ENCODE peak calls at places on chromosomes 16 and 17, in eight cellular contexts. L, Z, W, K, M, P, X and G are unnamed samples.

GRCh38 chr17:29584452-29585079 is 4.9 kb downstream of the GIT1 start:
- DNase-seq in X (no peak), W (no peak), Z (no peak), K (no peak), L (no peak), M (no peak), P (no peak), G (no peak)

GRCh38 chr17:79115487-79115886 is 40.9 kb downstream of the ENGASE start:
- DNase-seq in K (no peak), M (no peak), P (no peak), X (no peak), W (no peak), L (no peak), Z (no peak), G (no peak)

GRCh38 chr17:38320482-38320881 is 23.3 kb downstream of the GPR179 start:
- DNase-seq in M (no peak), Z (no peak), W (peak; percentile 67), P (no peak), K (no peak), X (no peak), L (peak; percentile 43), G (no peak)

GRCh38 chr16:56477096-56477878 is 25.9 kb downstream of the OGFOD1 start:
- DNase-seq in K (peak; percentile 84), X (peak; percentile 93), P (no peak), Z (no peak), M (no peak), W (no peak), L (peak; percentile 75), G (no peak)

GRCh38 chr16:6018848-6019489 is 921.4 kb upstream of the EEF2KMT start:
- DNase-seq in X (no peak), M (peak; percentile 52), K (no peak), P (no peak), Z (no peak), L (no peak), W (no peak), G (no peak)

GRCh38 chr16:27175888-27176287 is 27.4 kb upstream of the KDM8 start:
- DNase-seq in W (no peak), Z (no peak), X (no peak), K (no peak), P (no peak), L (no peak), M (no peak), G (no peak)

GRCh38 chr16:49491736-49492089 is 118.1 kb downstream of the C16orf78 start:
- DNase-seq in X (no peak), L (peak; percentile 77), W (peak; percentile 69), P (no peak), K (no peak), M (peak; percentile 12), Z (no peak), G (no peak)

GRCh38 chr17:61294777-61295176 is 104.9 kb upstream of the TBX2 start:
- DNase-seq in P (no peak), K (peak; percentile 69), M (no peak), W (no peak), X (peak; percentile 81), L (no peak), Z (no peak), G (no peak)

GRCh38 chr17:81884520-81884919 is 6.9 kb downstream of the ALYREF start:
- DNase-seq in Z (no peak), P (no peak), W (no peak), K (no peak), X (no peak), L (no peak), M (no peak), G (no peak)

GRCh38 chr17:63714550-63715277 is 14.8 kb upstream of the LIMD2 start:
- DNase-seq in X (peak; percentile 71), Z (no peak), K (peak; percentile 31), P (no peak), M (peak; percentile 66), W (no peak), L (peak; percentile 80), G (no peak)

GRCh38 chr16:67481561-67482259 is 753 bp upstream of the ATP6V0D1 start:
- DNase-seq in K (peak; percentile 46), X (peak; percentile 43), M (no peak), P (no peak), W (no peak), L (peak; percentile 85), Z (peak; percentile 45), G (peak; percentile 19)

GRCh38 chr16:67068212-67068753 is 39.3 kb downstream of the CBFB start:
- DNase-seq in P (no peak), L (no peak), X (peak; percentile 56), W (no peak), Z (no peak), K (peak; percentile 28), M (no peak), G (no peak)

GRCh38 chr16:23124315-23124714 is 24.9 kb downstream of the USP31 start:
- DNase-seq in L (peak; percentile 69), X (peak; percentile 83), P (no peak), Z (no peak), M (no peak), K (peak; percentile 76), W (no peak), G (no peak)

GRCh38 chr17:11980813-11981212 is 16.5 kb downstream of the ZNF18 start:
- DNase-seq in Z (no peak), W (no peak), K (peak; percentile 17), P (no peak), L (no peak), M (no peak), X (no peak), G (no peak)

GRCh38 chr16:54928016-54928356 is 2.7 kb upstream of the IRX5 start:
- DNase-seq in Z (no peak), L (no peak), K (no peak), X (no peak), P (no peak), M (peak; percentile 44), W (no peak), G (no peak)

GRCh38 chr17:14604920-14605599 is 304.2 kb downstream of the HS3ST3B1 start:
- DNase-seq in W (no peak), L (peak; percentile 67), M (no peak), Z (no peak), K (no peak), X (no peak), P (peak; percentile 64), G (no peak)

GRCh38 chr17:20196314-20196713 is 187.2 kb downstream of the SPECC1 start:
- DNase-seq in M (no peak), Z (no peak), X (no peak), L (no peak), K (no peak), P (no peak), W (no peak), G (no peak)
- H3K9me3 ChIP-seq in M (peaks cover 2% of the 10 kb centered on the region), Z (no peaks in the 10 kb centered on the region), X (peaks cover 6% of the 10 kb centered on the region), L (no peaks in the 10 kb centered on the region), K (no peaks in the 10 kb centered on the region), P (peaks cover 4% of the 10 kb centered on the region), W (no peaks in the 10 kb centered on the region), G (no peaks in the 10 kb centered on the region)

GRCh38 chr16:3295783-3296182 is 9.4 kb downstream of the TIGD7 start:
- DNase-seq in M (no peak), P (no peak), X (no peak), W (no peak), K (no peak), Z (no peak), L (no peak), G (no peak)
- H3K9me3 ChIP-seq in M (no peaks in the 10 kb centered on the region), P (peaks cover 94% of the 10 kb centered on the region), X (peaks cover 59% of the 10 kb centered on the region), W (peaks cover 83% of the 10 kb centered on the region), K (peaks cover 10% of the 10 kb centered on the region), Z (peaks cover 37% of the 10 kb centered on the region), L (no peaks in the 10 kb centered on the region), G (peaks cover 14% of the 10 kb centered on the region)

GRCh38 chr17:21774263-21774662 is 81.9 kb downstream of the KCNJ18 start:
- DNase-seq in X (no peak), P (peak; percentile 16), K (no peak), W (no peak), L (no peak), Z (no peak), M (no peak), G (no peak)

DNA sequence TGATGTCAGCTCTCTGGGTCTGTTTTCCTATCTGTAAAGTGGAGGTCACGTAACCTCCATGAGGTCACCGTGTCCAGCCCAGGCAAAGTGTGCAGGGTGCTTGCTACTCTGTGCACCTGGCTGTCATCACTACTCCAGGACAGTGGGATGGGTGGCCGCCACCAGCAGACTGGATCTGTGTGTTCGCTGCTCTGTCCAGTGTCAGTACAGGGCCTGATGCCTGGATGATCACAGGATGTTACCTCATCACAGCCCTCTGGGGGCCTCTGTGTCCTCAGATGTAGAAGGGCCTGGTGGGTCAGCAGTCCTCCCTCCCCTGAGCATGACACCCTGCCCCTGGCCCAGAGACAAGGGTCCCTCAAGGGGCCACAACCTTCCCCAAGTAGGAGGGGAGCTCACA is 80.0 kb downstream of the KCNJ18 start:
- DNase-seq in K (no peak), L (peak; percentile 33), M (no peak), W (no peak), Z (no peak), P (peak; percentile 42), X (no peak), G (no peak)
- H3K9me3 ChIP-seq in K (no peaks in the 10 kb centered on the region), L (no peaks in the 10 kb centered on the region), M (no peaks in the 10 kb centered on the region), W (no peaks in the 10 kb centered on the region), Z (no peaks in the 10 kb centered on the region), P (no peaks in the 10 kb centered on the region), X (peaks cover 5% of the 10 kb centered on the region), G (no peaks in the 10 kb centered on the region)

GRCh38 chr16:75120253-75120652 is 3.7 kb upstream of the LDHD start:
- DNase-seq in M (no peak), X (no peak), K (no peak), P (no peak), Z (no peak), W (no peak), L (no peak), G (no peak)

GRCh38 chr16:75116911-75117245 is 298 bp upstream of the LDHD start:
- DNase-seq in X (no peak), Z (no peak), L (no peak), P (no peak), K (no peak), M (no peak), W (no peak), G (no peak)

GRCh38 chr16:75122609-75123008 is 6.0 kb upstream of the LDHD start:
- DNase-seq in Z (no peak), L (no peak), W (no peak), M (no peak), P (no peak), K (no peak), X (no peak), G (no peak)

GRCh38 chr16:75118943-75119539 is 2.5 kb upstream of the LDHD start:
- DNase-seq in L (no peak), P (no peak), X (no peak), M (no peak), W (no peak), Z (no peak), K (no peak), G (no peak)

GRCh38 chr16:75121949-75122568 is 5.5 kb upstream of the LDHD start:
- DNase-seq in M (no peak), K (no peak), Z (no peak), W (no peak), L (no peak), P (no peak), X (no peak), G (no peak)
- H3K9me3 ChIP-seq in M (no peaks in the 10 kb centered on the region), K (no peaks in the 10 kb centered on the region), Z (peaks cover 7% of the 10 kb centered on the region), W (peaks cover 8% of the 10 kb centered on the region), L (peaks cover 4% of the 10 kb centered on the region), P (peaks cover 22% of the 10 kb centered on the region), X (peaks cover 4% of the 10 kb centered on the region), G (no peaks in the 10 kb centered on the region)